ENCODE peak calls at places on chromosomes 11 and 22, in four cellular contexts. U is HFF-Myc, Q is pancreas, F is Peyer's patch. H is an unnamed sample.

GRCh38 chr11:61061081-61061826 is 41.0 kb upstream of the CD5 start:
- DNase-seq in U (no peak), Q (no peak), F (peak), H (no peak)

GRCh38 chr22:17095538-17095937 is 10.7 kb downstream of the IL17RA start:
- DNase-seq in U (no peak), Q (no peak), F (no peak), H (no peak)

GRCh38 chr11:120023120-120023519 is 114.8 kb downstream of the TRIM29 start:
- DNase-seq in U (no peak), Q (no peak), F (no peak), H (no peak)

GRCh38 chr11:12723410-12724297 is 49.4 kb downstream of the TEAD1 start:
- DNase-seq in U (peak), Q (no peak), F (no peak), H (peak)

GRCh38 chr22:23696326-23696851 is 5.6 kb downstream of the RGL4 start:
- DNase-seq in U (no peak), Q (no peak), F (peak), H (no peak)

GRCh38 chr11:131764126-131764525 is 393.7 kb downstream of the NTM start:
- DNase-seq in U (no peak), Q (no peak), F (no peak), H (no peak)

GRCh38 chr11:97990162-97990920 is 1030.4 kb upstream of the CNTN5 start:
- DNase-seq in U (no peak), Q (no peak), F (no peak), H (no peak)

GRCh38 chr11:128135451-128135850 is 451.9 kb downstream of the ETS1 start:
- DNase-seq in U (no peak), Q (peak), F (no peak), H (no peak)

GRCh38 chr11:14042686-14043440 is 80.3 kb downstream of the SPON1 start:
- DNase-seq in U (no peak), Q (no peak), F (no peak), H (no peak)

GRCh38 chr22:22609271-22609670 is 35.1 kb upstream of the GGTLC2 start:
- DNase-seq in U (no peak), Q (no peak), F (no peak), H (no peak)

GRCh38 chr11:19393941-19394340 is 153.2 kb upstream of the E2F8 start:
- DNase-seq in U (no peak), Q (no peak), F (no peak), H (no peak)